ENCODE peak calls at places on chromosomes 2 and 18, in six cellular contexts. R is OCI-LY7, W is neural progenitor cell, D is Karpas-422, I is HepG2, H is fibroblast of lung. M is an unnamed sample.

GRCh38 chr2:72026819-72027425 is 120.7 kb downstream of the CYP26B1 start:
- DNase-seq in I (no peak), H (peak), D (no peak), R (no peak), W (no peak), M (no peak)

GRCh38 chr2:180002198-180002597 is 4.9 kb downstream of the CWC22 start:
- DNase-seq in W (no peak), D (no peak), H (no peak), R (no peak), I (no peak), M (no peak)

GRCh38 chr2:200747668-200748618 is 63.8 kb upstream of the BZW1 start:
- DNase-seq in I (peak), H (peak), D (no peak), W (no peak), R (no peak), M (no peak)

GRCh38 chr18:2425426-2426317 is 145.6 kb downstream of the METTL4 start:
- DNase-seq in I (no peak), W (no peak), H (peak), R (no peak), D (no peak), M (no peak)

GRCh38 chr2:33241581-33241980 is 234.9 kb upstream of the RASGRP3 start:
- DNase-seq in H (peak), R (no peak), W (no peak), I (no peak), D (no peak), M (no peak)

GRCh38 chr18:40485318-40485717 is 1469.7 kb upstream of the PIK3C3 start:
- DNase-seq in I (no peak), W (no peak), R (no peak), H (peak), D (no peak), M (no peak)

GRCh38 chr18:24344509-24344908 is 53.1 kb downstream of the OSBPL1A start:
- DNase-seq in I (no peak), R (no peak), H (no peak), W (no peak), D (no peak), M (no peak)

GRCh38 chr18:2417861-2418610 is 153.3 kb downstream of the METTL4 start:
- DNase-seq in I (no peak), W (no peak), D (no peak), H (peak), R (no peak), M (no peak)

GRCh38 chr18:55879331-55879730 is 291.3 kb upstream of the TCF4 start:
- DNase-seq in D (no peak), R (no peak), H (peak), I (no peak), W (no peak), M (no peak)

GRCh38 chr2:131542438-131543384 is 15.0 kb downstream of the CCDC74A start:
- DNase-seq in H (no peak), R (no peak), I (no peak), W (no peak), D (no peak), M (no peak)

GRCh38 chr18:14179306-14179705 is 47.1 kb upstream of the ZNF519 start:
- DNase-seq in R (peak), I (no peak), D (no peak), H (no peak), W (no peak), M (no peak)

GRCh38 chr2:109385506-109385905 is 228.3 kb downstream of the SEPTIN10 start:
- DNase-seq in D (no peak), R (no peak), I (no peak), W (no peak), H (no peak), M (no peak)

GRCh38 chr2:225454412-225454811 is 54.9 kb downstream of the NYAP2 start:
- DNase-seq in R (no peak), I (no peak), W (peak), D (no peak), H (no peak), M (no peak)

GRCh38 chr2:202135111-202135874 is 62.2 kb downstream of the KIAA2012 start:
- DNase-seq in W (no peak), I (no peak), H (peak), R (no peak), D (no peak), M (no peak)

GRCh38 chr2:28627722-28628480 is 123.7 kb upstream of the PPP1CB start:
- DNase-seq in W (no peak), D (no peak), H (peak), I (no peak), R (no peak), M (peak)

GRCh38 chr2:9240745-9241144 is 34.1 kb downstream of the ASAP2 start:
- DNase-seq in D (no peak), I (no peak), H (peak), R (no peak), W (no peak), M (no peak)

GRCh38 chr18:5962362-5962761 is 67.0 kb upstream of the TMEM200C start:
- DNase-seq in R (no peak), D (no peak), I (no peak), W (no peak), H (peak), M (no peak)

GRCh38 chr18:5964596-5964995 is 69.3 kb upstream of the TMEM200C start:
- DNase-seq in H (no peak), R (no peak), W (no peak), I (no peak), D (no peak), M (no peak)

GRCh38 chr18:5961828-5962150 is 66.5 kb upstream of the TMEM200C start:
- DNase-seq in D (no peak), W (no peak), H (no peak), R (no peak), I (no peak), M (no peak)

GRCh38 chr18:5964108-5964507 is 68.8 kb upstream of the TMEM200C start:
- DNase-seq in R (no peak), I (no peak), D (no peak), H (no peak), W (no peak), M (no peak)

DNA sequence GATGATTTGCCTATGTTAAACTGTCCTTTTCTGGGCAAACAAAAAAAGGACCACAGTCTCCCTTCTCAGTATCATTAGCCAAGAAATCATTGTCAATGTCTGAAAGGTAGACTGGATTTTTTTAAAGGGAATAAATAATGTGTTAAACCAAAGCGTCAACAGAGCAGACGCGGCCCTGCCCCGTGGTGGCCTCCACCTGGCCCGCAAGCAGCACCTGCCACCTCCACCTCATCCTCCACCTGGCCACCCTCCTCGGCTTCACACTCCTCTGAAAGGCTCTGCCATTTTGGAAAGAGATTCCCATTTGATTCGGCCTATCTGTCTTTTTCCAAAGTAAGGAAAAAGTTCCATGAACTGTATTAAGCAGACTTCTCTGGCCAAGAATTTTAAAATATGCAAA is 67.9 kb upstream of the TMEM200C start:
- DNase-seq in I (no peak), R (no peak), H (no peak), D (no peak), W (no peak), M (no peak)
- H3K27ac ChIP-seq in I (no peak), R (no peak), H (no peak), D (peak), W (no peak), M (no peak)

GRCh38 chr2:145091967-145092366 is 572.0 kb upstream of the ZEB2 start:
- DNase-seq in H (peak), W (no peak), D (no peak), I (no peak), R (no peak), M (no peak)
- H3K4me2 ChIP-seq in H (no peak), W (no peak), D (no peak), I (no peak), R (no peak), M (no peak)

GRCh38 chr2:170554278-170554955 is 160.7 kb upstream of the SP5 start:
- DNase-seq in I (no peak), R (no peak), H (peak), D (no peak), W (no peak), M (no peak)
- H3K27ac ChIP-seq in I (no peak), R (no peak), H (no peak), D (no peak), W (no peak), M (no peak)

DNA sequence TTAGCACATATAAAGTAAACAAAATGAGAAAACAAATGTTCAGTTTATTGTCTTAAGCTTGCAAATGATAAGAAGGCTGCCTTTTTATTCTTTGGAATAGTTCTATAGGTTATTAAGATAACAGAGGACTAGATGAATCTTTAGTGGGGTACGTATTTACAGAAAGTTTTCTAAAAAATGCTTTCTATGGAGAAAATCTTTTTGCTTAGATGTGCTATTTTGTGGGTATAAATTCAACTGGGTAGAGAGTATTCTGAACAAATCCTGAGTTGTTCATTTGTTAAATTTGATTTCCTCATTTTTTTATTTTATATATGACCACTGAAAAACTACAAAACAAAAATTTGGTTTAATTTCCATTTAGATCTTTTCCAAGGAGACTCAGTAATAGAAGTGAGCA is 566.9 kb downstream of the PLCL1 start:
- DNase-seq in R (no peak), D (no peak), H (no peak), W (no peak), I (no peak), M (no peak)
- H3K4me2 ChIP-seq in R (peak), D (no peak), H (no peak), W (no peak), I (no peak), M (no peak)

GRCh38 chr2:105756435-105756834 is 11.7 kb downstream of the NCK2 start:
- DNase-seq in H (no peak), W (no peak), R (no peak), I (no peak), D (no peak), M (no peak)

GRCh38 chr2:105754999-105755398 is 10.3 kb downstream of the NCK2 start:
- DNase-seq in W (no peak), R (peak), I (no peak), H (no peak), D (no peak), M (no peak)

GRCh38 chr2:105755895-105756294 is 11.2 kb downstream of the NCK2 start:
- DNase-seq in H (no peak), R (no peak), D (no peak), I (no peak), W (no peak), M (no peak)

GRCh38 chr2:105760191-105760590 is 15.5 kb downstream of the NCK2 start:
- DNase-seq in D (no peak), R (no peak), W (no peak), I (no peak), H (no peak), M (no peak)

DNA sequence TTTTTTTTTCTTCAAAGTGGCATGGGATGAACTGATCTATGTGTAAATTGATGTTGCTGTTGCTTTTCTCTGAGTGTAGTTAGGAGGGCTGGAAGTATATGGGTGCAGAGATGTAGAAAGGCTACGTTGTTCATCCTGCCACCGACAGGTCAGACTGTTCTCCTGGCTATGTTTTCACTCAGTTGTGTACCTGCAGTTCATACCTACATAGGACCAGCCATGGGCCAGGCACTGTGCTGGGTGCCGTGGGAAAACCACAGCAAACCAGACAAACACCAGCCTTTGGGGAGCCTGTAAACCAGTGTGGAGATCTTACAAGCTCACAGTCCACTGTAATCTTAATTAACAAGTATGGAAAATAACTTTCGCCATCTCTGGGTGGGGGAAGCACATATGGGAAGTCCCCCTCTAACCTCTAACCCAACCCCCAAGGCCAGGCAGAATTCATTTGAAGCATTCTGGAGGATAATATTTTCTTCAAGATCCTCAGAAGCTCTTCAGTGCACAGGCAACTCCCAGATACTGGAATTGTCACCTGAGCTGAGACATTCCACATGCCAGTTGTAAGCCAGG is 12.7 kb downstream of the NCK2 start:
- DNase-seq in H (no peak), R (no peak), W (no peak), D (no peak), I (no peak), M (no peak)
- H3K27ac ChIP-seq in H (no peak), R (no peak), W (no peak), D (no peak), I (no peak), M (no peak)

GRCh38 chr2:119365436-119365835 is 1.2 kb downstream of the C2orf76 start:
- DNase-seq in D (no peak), I (no peak), H (no peak), W (no peak), R (no peak), M (no peak)

GRCh38 chr2:119364798-119365197 is 1.8 kb downstream of the C2orf76 start:
- DNase-seq in W (no peak), I (no peak), R (no peak), D (no peak), H (no peak), M (no peak)

GRCh38 chr2:119367472-119368099 is 809 bp downstream of the DBI start:
- DNase-seq in D (peak), I (peak), H (peak), R (peak), W (peak), M (peak)

GRCh38 chr2:119366161-119366648 is 429 bp downstream of the C2orf76 start:
- DNase-seq in W (no peak), I (peak), H (peak), R (peak), D (no peak), M (no peak)

DNA sequence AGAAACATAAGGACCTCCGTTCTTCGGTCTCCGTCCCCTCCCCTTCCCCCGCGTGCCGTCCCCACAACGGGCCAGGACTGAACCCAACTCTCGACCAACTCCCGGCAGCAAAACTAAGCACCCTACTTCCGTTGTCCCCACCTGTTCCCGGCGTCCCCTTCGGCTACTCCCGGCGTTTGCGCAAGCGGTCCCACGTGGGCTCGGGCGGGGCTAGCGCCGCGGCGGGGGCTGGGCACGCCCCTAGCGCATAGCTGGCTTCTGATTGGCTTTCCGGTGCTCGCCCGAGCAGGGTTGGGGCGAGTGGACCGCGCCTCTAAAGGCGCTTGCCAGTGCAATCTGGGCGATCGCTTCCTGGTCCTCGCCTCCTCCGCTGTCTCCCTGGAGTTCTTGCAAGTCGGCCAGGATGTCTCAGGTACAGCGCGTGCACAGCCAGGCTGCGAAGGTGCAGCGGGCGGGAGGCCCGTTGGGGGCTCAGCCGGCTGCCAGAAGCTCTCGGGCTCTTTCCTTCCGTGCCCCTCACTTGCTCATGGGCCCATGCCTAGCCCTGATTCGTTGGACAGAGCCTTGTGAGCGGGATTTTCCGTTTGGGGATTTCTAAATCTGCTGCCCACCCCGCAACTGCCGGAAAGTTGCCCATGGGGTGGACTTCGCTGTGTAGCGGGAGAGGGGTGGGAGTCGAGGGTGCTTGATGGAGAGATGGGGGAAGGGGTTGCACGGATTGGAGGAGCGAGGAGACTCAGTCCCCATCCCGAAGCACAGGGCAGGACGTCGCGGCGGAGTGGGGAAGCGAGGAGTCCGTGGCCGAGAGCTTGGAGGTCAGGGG is at the start of the genes C2orf76 and DBI:
- DNase-seq in D (peak), H (peak), R (peak), I (peak), W (peak), M (peak)
- H3K4me2 ChIP-seq in D (peak), H (peak), R (peak), I (peak), W (peak), M (peak)

GRCh38 chr2:96265840-96266569 is at the start of the genes CIAO1 and TMEM127:
- DNase-seq in I (peak), R (peak), H (peak), D (peak), W (peak), M (peak)
- H3K27ac ChIP-seq in I (peak), R (peak), H (peak), D (peak), W (peak), M (peak)